ENCODE peak calls at places on chromosomes 2 and 18, in six cellular contexts. C is aorta, N is GM04504, R is EH, G is NCI-H774, O is dorsolateral prefrontal cortex. K is an unnamed sample.

GRCh38 chr2:225937625-225938024 is 538.1 kb downstream of the NYAP2 start:
- DNase-seq in C (no peak), N (no peak), R (peak), G (no peak), O (no peak), K (no peak)

GRCh38 chr2:96209011-96209728 is 543 bp upstream of the STARD7 start:
- DNase-seq in C (no peak), N (no peak), R (peak), G (no peak), O (no peak), K (no peak)

GRCh38 chr2:46973687-46974086 is 58.1 kb upstream of the MCFD2 start:
- DNase-seq in C (no peak), N (no peak), R (no peak), G (no peak), O (no peak), K (no peak)

GRCh38 chr2:204695506-204695905 is 150.2 kb downstream of the PARD3B start:
- DNase-seq in C (no peak), N (peak), R (peak), G (no peak), O (no peak), K (no peak)

GRCh38 chr2:227188292-227188691 is 23.9 kb downstream of the COL4A3 start:
- DNase-seq in C (no peak), N (no peak), R (peak), G (no peak), O (no peak), K (no peak)

GRCh38 chr2:217552081-217552480 is 450.7 kb downstream of the TNS1 start:
- DNase-seq in C (no peak), N (no peak), R (peak), G (no peak), O (no peak), K (no peak)

GRCh38 chr2:215967590-215968373 is 45.6 kb downstream of the MREG start:
- DNase-seq in C (no peak), N (no peak), R (no peak), G (no peak), O (no peak), K (no peak)

GRCh38 chr2:9573013-9573708 is 17.5 kb upstream of the ADAM17 start:
- DNase-seq in C (no peak), N (no peak), R (peak), G (no peak), O (no peak), K (no peak)

GRCh38 chr2:156765043-156765442 is 328.9 kb downstream of the GPD2 start:
- DNase-seq in C (no peak), N (no peak), R (no peak), G (no peak), O (no peak), K (no peak)

GRCh38 chr2:166375736-166376487 is at the start of gene SCN9A:
- DNase-seq in C (peak), N (no peak), R (peak), G (peak), O (peak), K (peak)

GRCh38 chr2:54149623-54150501 is 34.4 kb downstream of the ACYP2 start:
- DNase-seq in C (no peak), N (no peak), R (peak), G (no peak), O (no peak), K (no peak)

GRCh38 chr2:201932511-201932910 is 101.1 kb upstream of the FZD7 start:
- DNase-seq in C (no peak), N (no peak), R (peak), G (no peak), O (no peak), K (no peak)

GRCh38 chr2:203527719-203528118 is 7.4 kb downstream of the RAPH1 start:
- DNase-seq in C (no peak), N (no peak), R (no peak), G (no peak), O (no peak), K (no peak)

GRCh38 chr2:241218131-241219029 is 29.9 kb downstream of the ANO7 start:
- DNase-seq in C (peak), N (no peak), R (peak), G (peak), O (no peak), K (peak)

GRCh38 chr18:6884944-6885343 is 155.4 kb downstream of the ARHGAP28 start:
- DNase-seq in C (no peak), N (no peak), R (peak), G (no peak), O (no peak), K (no peak)

GRCh38 chr2:218073185-218073584 is 4.1 kb downstream of the RUFY4 start:
- DNase-seq in C (no peak), N (no peak), R (no peak), G (no peak), O (no peak), K (no peak)

GRCh38 chr18:45651269-45651668 is 36.0 kb downstream of the SLC14A2 start:
- DNase-seq in C (no peak), N (no peak), R (no peak), G (no peak), O (no peak), K (no peak)

GRCh38 chr2:74740395-74741075 is 86.5 kb downstream of the SEMA4F start:
- DNase-seq in C (peak), N (peak), R (peak), G (peak), O (peak), K (peak)

GRCh38 chr18:8787764-8788163 is 82.4 kb downstream of the MTCL1 start:
- DNase-seq in C (no peak), N (no peak), R (no peak), G (no peak), O (no peak), K (no peak)

K was measured in transverse colon.